ENCODE peak calls at places on chromosome 13, in nine cellular contexts. S is brain microvascular endothelial cell; B is activated effector memory CD4-positive, alpha-beta T cell treated with Interleukin-2 at 50 U/mL for 16 hours; R is stimulated activated CD4-positive, alpha-beta T cell treated with anti-CD3 and anti-CD28 coated beads, Interleukin-15, amount 100 ng/mL, for 1 hour; T is HFFc6; C is activated CD8-positive, alpha-beta T cell treated with anti-CD3 and anti-CD28 coated beads, Interleukin-2, amount 10 ng/mL, durations not matched to agents 7 days and 5 days; Q is left ventricle myocardium inferior; H is non-pigmented ciliary epithelial cell; X is HCEC 1CT. U is an unnamed sample.

GRCh38 chr13:27288397-27288796 is 17.8 kb downstream of the RASL11A start:
- DNase-seq in C (no peak), S (no peak), T (no peak), R (no peak), Q (no peak), X (no peak), H (no peak), B (no peak), U (no peak)

GRCh38 chr13:29594710-29595379 is 643 bp downstream of the SLC7A1 start:
- DNase-seq in R (peak; percentile 23), X (peak; percentile 50), H (no peak), T (peak; percentile 56), S (peak; percentile 47), C (peak; percentile 71), Q (peak; percentile 52), B (peak; percentile 46), U (peak; percentile 70)

GRCh38 chr13:42001580-42001979 is 40.7 kb upstream of the VWA8 start:
- DNase-seq in S (peak; percentile 76), H (peak; percentile 76), T (peak; percentile 80), B (no peak), Q (no peak), C (no peak), X (peak; percentile 83), R (no peak), U (peak; percentile 4)

GRCh38 chr13:113837554-113838355 is 26.1 kb downstream of the GAS6 start:
- DNase-seq in B (no peak), C (no peak), Q (peak; percentile 96), R (no peak), H (peak; percentile 92), S (peak; percentile 96), T (peak; percentile 98), X (peak; percentile 98), U (peak; percentile 76)

GRCh38 chr13:100454876-100455275 is 133.7 kb downstream of the GGACT start:
- DNase-seq in C (no peak), B (no peak), Q (no peak), X (peak; percentile 47), H (peak; percentile 24), T (peak; percentile 39), S (peak; percentile 43), R (no peak), U (peak; percentile 33)

GRCh38 chr13:94063096-94063495 is 416.4 kb downstream of the DCT start:
- DNase-seq in Q (no peak), R (no peak), S (peak; percentile 44), X (peak; percentile 50), H (no peak), C (no peak), B (no peak), T (no peak), U (no peak)

GRCh38 chr13:44451109-44451508 is 77.5 kb downstream of the SERP2 start:
- DNase-seq in R (no peak), X (no peak), H (no peak), S (no peak), T (no peak), C (no peak), B (no peak), Q (no peak), U (no peak)

GRCh38 chr13:103539721-103540120 is 473.5 kb upstream of the SLC10A2 start:
- DNase-seq in T (no peak), R (no peak), S (no peak), X (no peak), B (no peak), C (no peak), H (no peak), Q (no peak), U (no peak)

GRCh38 chr13:45137501-45137880 is 17.2 kb downstream of the GTF2F2 start:
- DNase-seq in T (no peak), C (no peak), Q (no peak), H (no peak), X (no peak), B (no peak), S (no peak), R (no peak), U (no peak)

GRCh38 chr13:91381371-91381770 is 17.1 kb upstream of the GPC5 start:
- DNase-seq in T (no peak), H (no peak), S (peak; percentile 11), Q (no peak), C (no peak), B (no peak), R (no peak), X (peak; percentile 6), U (peak; percentile 35)

GRCh38 chr13:106609116-106609515 is 41.2 kb upstream of the ARGLU1 start:
- DNase-seq in Q (no peak), X (no peak), H (no peak), C (no peak), S (no peak), B (no peak), R (no peak), T (no peak), U (no peak)

GRCh38 chr13:41059896-41060722 is 1.2 kb upstream of the WBP4 start:
- DNase-seq in B (peak; percentile 50), C (peak; percentile 77), S (peak; percentile 86), R (peak; percentile 34), Q (peak; percentile 91), H (peak; percentile 59), X (peak; percentile 91), T (peak; percentile 86), U (peak; percentile 91)

GRCh38 chr13:86446311-86446710 is 647.1 kb upstream of the SLITRK6 start:
- DNase-seq in R (no peak), T (no peak), Q (no peak), C (no peak), S (peak; percentile 55), B (no peak), X (peak; percentile 73), H (peak; percentile 81), U (peak; percentile 84)

GRCh38 chr13:24148414-24149305 is 11.9 kb upstream of the SPATA13 start:
- DNase-seq in B (no peak), R (no peak), H (peak; percentile 90), Q (no peak), C (no peak), X (peak; percentile 97), S (peak; percentile 94), T (peak; percentile 99), U (no peak)

GRCh38 chr13:20616059-20616797 is 49.3 kb downstream of the IFT88 start:
- DNase-seq in S (peak; percentile 87), H (peak; percentile 83), T (peak; percentile 95), B (no peak), Q (no peak), C (no peak), X (peak; percentile 94), R (no peak), U (no peak)

GRCh38 chr13:40666905-40667621 is 622 bp upstream of the FOXO1 start:
- DNase-seq in S (no peak), X (peak; percentile 35), C (no peak), R (no peak), Q (peak; percentile 36), H (no peak), B (no peak), T (no peak), U (peak; percentile 64)

GRCh38 chr13:25406377-25406776 is 34.6 kb downstream of the ATP8A2 start:
- DNase-seq in R (no peak), X (no peak), T (no peak), S (peak; percentile 3), H (no peak), Q (no peak), B (no peak), C (no peak), U (no peak)

GRCh38 chr13:101231751-101232428 is 184.4 kb downstream of the NALCN start:
- DNase-seq in S (peak; percentile 35), T (peak; percentile 29), Q (no peak), R (no peak), C (no peak), X (peak; percentile 47), B (no peak), H (peak; percentile 15), U (no peak)

GRCh38 chr13:70890289-70890688 is 782.0 kb upstream of the KLHL1 start:
- DNase-seq in C (no peak), R (no peak), S (no peak), Q (no peak), T (no peak), X (no peak), H (no peak), B (no peak), U (no peak)

GRCh38 chr13:114108141-114108761 is 24.2 kb downstream of the RASA3 start:
- DNase-seq in S (no peak), R (no peak), H (no peak), X (no peak), Q (no peak), B (no peak), C (no peak), T (no peak), U (no peak)

GRCh38 chr13:114115191-114115671 is 17.2 kb downstream of the RASA3 start:
- DNase-seq in H (no peak), B (no peak), X (peak; percentile 95), T (peak; percentile 91), C (no peak), S (peak; percentile 89), R (no peak), Q (no peak), U (no peak)

GRCh38 chr13:24680258-24680920 is at the start of gene ATP12A:
- DNase-seq in T (no peak), H (no peak), X (no peak), B (peak; percentile 9), R (no peak), Q (no peak), C (peak; percentile 25), S (no peak), U (peak; percentile 2)

GRCh38 chr13:110298566-110299321 is 8.2 kb downstream of the COL4A1 start:
- DNase-seq in T (no peak), B (no peak), S (peak; percentile 60), H (no peak), Q (no peak), C (no peak), X (no peak), R (no peak), U (no peak)

GRCh38 chr13:111513766-111514611 is 193.5 kb downstream of the TEX29 start:
- DNase-seq in R (no peak), Q (no peak), S (no peak), H (no peak), B (no peak), C (no peak), T (no peak), X (no peak), U (no peak)

GRCh38 chr13:110304256-110304655 is 2.7 kb downstream of the COL4A1 start:
- DNase-seq in R (no peak), Q (no peak), H (no peak), C (no peak), X (peak; percentile 85), S (peak; percentile 76), B (no peak), T (peak; percentile 57), U (no peak)